ENCODE peak calls at places on chromosomes 12 and 14, in seven cellular contexts. A, Y, P, L, H, F and V are unnamed samples.

GRCh38 chr12:121534495-121535148 is 46.2 kb downstream of the KDM2B start:
- DNase-seq in A (no peak), Y (no peak), P (no peak), L (no peak), H (no peak), F (no peak), V (no peak)

GRCh38 chr12:59115526-59115925 is 195.2 kb upstream of the LRIG3 start:
- DNase-seq in A (peak), Y (no peak), P (peak), L (no peak), H (no peak), F (peak), V (peak)

GRCh38 chr12:115942346-115942745 is 335.1 kb downstream of the MED13L start:
- DNase-seq in A (no peak), Y (no peak), P (no peak), L (no peak), H (no peak), F (no peak), V (no peak)

GRCh38 chr12:46523863-46524770 is 151.5 kb upstream of the SLC38A2 start:
- DNase-seq in A (peak), Y (peak), P (peak), L (no peak), H (peak), F (peak), V (peak)

GRCh38 chr14:101584049-101584859 is 23.0 kb downstream of the DIO3 start:
- DNase-seq in A (no peak), Y (no peak), P (peak), L (no peak), H (no peak), F (no peak), V (no peak)

GRCh38 chr12:95243497-95244183 is 26.0 kb downstream of the VEZT start:
- DNase-seq in A (no peak), Y (no peak), P (no peak), L (no peak), H (no peak), F (no peak), V (no peak)

GRCh38 chr12:597926-598568 is 65.2 kb downstream of the NINJ2 start:
- DNase-seq in A (no peak), Y (peak), P (no peak), L (no peak), H (no peak), F (peak), V (peak)

GRCh38 chr12:76083761-76084276 is 666 bp downstream of the NAP1L1 start:
- DNase-seq in A (peak), Y (peak), P (peak), L (peak), H (no peak), F (peak), V (peak)

GRCh38 chr14:22890416-22890815 is 7.4 kb downstream of the REM2 start:
- DNase-seq in A (no peak), Y (no peak), P (no peak), L (no peak), H (no peak), F (no peak), V (no peak)

GRCh38 chr14:51453869-51454268 is 197.8 kb upstream of the FRMD6 start:
- DNase-seq in A (no peak), Y (peak), P (no peak), L (no peak), H (no peak), F (peak), V (no peak)

GRCh38 chr14:65153101-65153500 is 50.8 kb upstream of the MAX start:
- DNase-seq in A (no peak), Y (no peak), P (no peak), L (no peak), H (no peak), F (no peak), V (no peak)

GRCh38 chr12:15563683-15564082 is 225.5 kb downstream of the EPS8 start:
- DNase-seq in A (peak), Y (peak), P (peak), L (no peak), H (no peak), F (peak), V (peak)

GRCh38 chr14:75123991-75124390 is 2.9 kb downstream of the NEK9 start:
- DNase-seq in A (peak), Y (peak), P (peak), L (no peak), H (no peak), F (peak), V (peak)

GRCh38 chr14:66233571-66233970 is 252.6 kb upstream of the CCDC196 start:
- DNase-seq in A (no peak), Y (no peak), P (no peak), L (no peak), H (no peak), F (no peak), V (no peak)

GRCh38 chr12:49476091-49476490 is 62.7 kb upstream of the KCNH3 start:
- DNase-seq in A (no peak), Y (no peak), P (no peak), L (no peak), H (no peak), F (no peak), V (no peak)

GRCh38 chr12:27331299-27331926 is 1.2 kb upstream of the BMAL2 start:
- DNase-seq in A (peak), Y (peak), P (peak), L (no peak), H (peak), F (peak), V (peak)

GRCh38 chr12:56260921-56261320 is 2.7 kb upstream of the ANKRD52 start:
- DNase-seq in A (no peak), Y (no peak), P (no peak), L (no peak), H (no peak), F (no peak), V (no peak)

GRCh38 chr12:46956451-46957035 is 122.9 kb upstream of the PCED1B start:
- DNase-seq in A (no peak), Y (no peak), P (no peak), L (no peak), H (no peak), F (no peak), V (no peak)

GRCh38 chr14:90900712-90901111 is 84.5 kb upstream of the TTC7B start:
- DNase-seq in A (no peak), Y (no peak), P (peak), L (no peak), H (no peak), F (peak), V (peak)

GRCh38 chr14:24982472-24983155 is 67.3 kb downstream of the STXBP6 start:
- DNase-seq in A (peak), Y (peak), P (no peak), L (no peak), H (no peak), F (no peak), V (peak)

GRCh38 chr12:114163766-114164165 is 197.6 kb upstream of the RBM19 start:
- DNase-seq in A (peak), Y (peak), P (peak), L (no peak), H (peak), F (no peak), V (no peak)

GRCh38 chr12:68137278-68137930 is 22.1 kb downstream of the IFNG start:
- DNase-seq in A (no peak), Y (no peak), P (no peak), L (no peak), H (no peak), F (no peak), V (no peak)

GRCh38 chr12:67648306-67649164 is at the start of gene DYRK2:
- DNase-seq in A (peak), Y (peak), P (peak), L (peak), H (no peak), F (peak), V (peak)

GRCh38 chr12:108861878-108862587 is 4.7 kb upstream of the SSH1 start:
- DNase-seq in A (no peak), Y (no peak), P (no peak), L (no peak), H (no peak), F (no peak), V (no peak)

GRCh38 chr12:2877959-2878732 is 1.1 kb downstream of the RHNO1 start:
- DNase-seq in A (no peak), Y (peak), P (no peak), L (peak), H (no peak), F (peak), V (peak)

GRCh38 chr14:52427460-52427859 is 113.3 kb downstream of the PTGER2 start:
- DNase-seq in A (no peak), Y (no peak), P (no peak), L (no peak), H (no peak), F (no peak), V (no peak)

GRCh38 chr12:51524386-51524901 is 66.6 kb upstream of the SCN8A start:
- DNase-seq in A (no peak), Y (no peak), P (no peak), L (no peak), H (no peak), F (no peak), V (no peak)

GRCh38 chr12:101107032-101107763 is 102.8 kb downstream of the SLC5A8 start:
- DNase-seq in A (no peak), Y (no peak), P (no peak), L (no peak), H (no peak), F (no peak), V (no peak)

GRCh38 chr12:99722690-99723486 is 75.3 kb downstream of the GARIN6 start:
- DNase-seq in A (no peak), Y (no peak), P (no peak), L (no peak), H (no peak), F (no peak), V (no peak)

GRCh38 chr12:10027311-10028099 is 3.0 kb upstream of the CLEC9A start:
- DNase-seq in A (peak), Y (peak), P (peak), L (no peak), H (no peak), F (peak), V (peak)

GRCh38 chr14:90903101-90903500 is 86.9 kb upstream of the TTC7B start:
- DNase-seq in A (peak), Y (peak), P (peak), L (peak), H (peak), F (peak), V (peak)

GRCh38 chr12:8499616-8500015 is 13.7 kb upstream of the CLEC4D start:
- DNase-seq in A (no peak), Y (peak), P (no peak), L (no peak), H (no peak), F (no peak), V (no peak)

GRCh38 chr12:52672321-52672933 is 7.8 kb downstream of the KRT1 start:
- DNase-seq in A (peak), Y (peak), P (no peak), L (no peak), H (no peak), F (peak), V (no peak)

GRCh38 chr12:47273191-47273626 is 193.4 kb upstream of the AMIGO2 start:
- DNase-seq in A (no peak), Y (no peak), P (no peak), L (no peak), H (no peak), F (no peak), V (peak)